ENCODE peak calls at places on chromosomes 11 and 22, in five cellular contexts. One of them, this sample, is unnamed.

GRCh38 chr11:15276616-15277015 is 161.9 kb downstream of the INSC start:
- DNase-seq in stimulated activated CD8-positive, alpha-beta memory T cell treated with anti-CD3 and anti-CD28 coated beads, Interleukin-15, amount 100 ng/mL, for 4 hours: no peak
- DNase-seq in stimulated activated naive CD4-positive, alpha-beta T cell: no peak
- DNase-seq in amniotic stem cell: no peak
- DNase-seq in upper lobe of right lung: no peak
- DNase-seq in this sample: no peak

GRCh38 chr11:111334495-111335123 is 36.3 kb downstream of the POU2AF3 start:
- DNase-seq in stimulated activated CD8-positive, alpha-beta memory T cell treated with anti-CD3 and anti-CD28 coated beads, Interleukin-15, amount 100 ng/mL, for 4 hours: no peak
- DNase-seq in stimulated activated naive CD4-positive, alpha-beta T cell: no peak
- DNase-seq in amniotic stem cell: no peak
- DNase-seq in upper lobe of right lung: no peak
- DNase-seq in this sample: no peak

GRCh38 chr22:44383652-44384562 is 71.2 kb upstream of the SHISAL1 start:
- DNase-seq in stimulated activated CD8-positive, alpha-beta memory T cell treated with anti-CD3 and anti-CD28 coated beads, Interleukin-15, amount 100 ng/mL, for 4 hours: no peak
- DNase-seq in stimulated activated naive CD4-positive, alpha-beta T cell: no peak
- DNase-seq in amniotic stem cell: no peak
- DNase-seq in upper lobe of right lung: peak
- DNase-seq in this sample: no peak

GRCh38 chr22:28893810-28894209 is 10.4 kb downstream of the ZNRF3 start:
- DNase-seq in stimulated activated CD8-positive, alpha-beta memory T cell treated with anti-CD3 and anti-CD28 coated beads, Interleukin-15, amount 100 ng/mL, for 4 hours: no peak
- DNase-seq in stimulated activated naive CD4-positive, alpha-beta T cell: no peak
- DNase-seq in amniotic stem cell: no peak
- DNase-seq in upper lobe of right lung: no peak
- DNase-seq in this sample: no peak

GRCh38 chr11:9231848-9232177 is 33.3 kb downstream of the DENND5A start:
- DNase-seq in stimulated activated CD8-positive, alpha-beta memory T cell treated with anti-CD3 and anti-CD28 coated beads, Interleukin-15, amount 100 ng/mL, for 4 hours: no peak
- DNase-seq in stimulated activated naive CD4-positive, alpha-beta T cell: no peak
- DNase-seq in amniotic stem cell: no peak
- DNase-seq in upper lobe of right lung: no peak
- DNase-seq in this sample: peak

GRCh38 chr22:40507491-40507890 is 129.0 kb downstream of the MRTFA start:
- DNase-seq in stimulated activated CD8-positive, alpha-beta memory T cell treated with anti-CD3 and anti-CD28 coated beads, Interleukin-15, amount 100 ng/mL, for 4 hours: no peak
- DNase-seq in stimulated activated naive CD4-positive, alpha-beta T cell: no peak
- DNase-seq in amniotic stem cell: no peak
- DNase-seq in upper lobe of right lung: no peak
- DNase-seq in this sample: no peak

GRCh38 chr11:71171024-71171423 is 81.4 kb downstream of the SHANK2 start:
- DNase-seq in stimulated activated CD8-positive, alpha-beta memory T cell treated with anti-CD3 and anti-CD28 coated beads, Interleukin-15, amount 100 ng/mL, for 4 hours: no peak
- DNase-seq in stimulated activated naive CD4-positive, alpha-beta T cell: no peak
- DNase-seq in amniotic stem cell: no peak
- DNase-seq in upper lobe of right lung: no peak
- DNase-seq in this sample: no peak

GRCh38 chr11:106668147-106668546 is 350.1 kb downstream of the GUCY1A2 start:
- DNase-seq in stimulated activated CD8-positive, alpha-beta memory T cell treated with anti-CD3 and anti-CD28 coated beads, Interleukin-15, amount 100 ng/mL, for 4 hours: no peak
- DNase-seq in stimulated activated naive CD4-positive, alpha-beta T cell: no peak
- DNase-seq in amniotic stem cell: peak
- DNase-seq in upper lobe of right lung: no peak
- DNase-seq in this sample: no peak

GRCh38 chr22:43884600-43885318 is 7.1 kb downstream of the PNPLA5 start:
- DNase-seq in stimulated activated CD8-positive, alpha-beta memory T cell treated with anti-CD3 and anti-CD28 coated beads, Interleukin-15, amount 100 ng/mL, for 4 hours: no peak
- DNase-seq in stimulated activated naive CD4-positive, alpha-beta T cell: no peak
- DNase-seq in amniotic stem cell: peak
- DNase-seq in upper lobe of right lung: peak
- DNase-seq in this sample: no peak

GRCh38 chr22:30513462-30513861 is 8.0 kb upstream of the SEC14L4 start:
- DNase-seq in stimulated activated CD8-positive, alpha-beta memory T cell treated with anti-CD3 and anti-CD28 coated beads, Interleukin-15, amount 100 ng/mL, for 4 hours: no peak
- DNase-seq in stimulated activated naive CD4-positive, alpha-beta T cell: no peak
- DNase-seq in amniotic stem cell: no peak
- DNase-seq in upper lobe of right lung: no peak
- DNase-seq in this sample: no peak

GRCh38 chr22:32632650-32633049 is 158.0 kb downstream of the FBXO7 start:
- DNase-seq in stimulated activated CD8-positive, alpha-beta memory T cell treated with anti-CD3 and anti-CD28 coated beads, Interleukin-15, amount 100 ng/mL, for 4 hours: no peak
- DNase-seq in stimulated activated naive CD4-positive, alpha-beta T cell: no peak
- DNase-seq in amniotic stem cell: no peak
- DNase-seq in upper lobe of right lung: no peak
- DNase-seq in this sample: no peak

GRCh38 chr11:78647266-78647915 is 72.7 kb upstream of the NARS2 start:
- DNase-seq in stimulated activated CD8-positive, alpha-beta memory T cell treated with anti-CD3 and anti-CD28 coated beads, Interleukin-15, amount 100 ng/mL, for 4 hours: no peak
- DNase-seq in stimulated activated naive CD4-positive, alpha-beta T cell: no peak
- DNase-seq in amniotic stem cell: no peak
- DNase-seq in upper lobe of right lung: no peak
- DNase-seq in this sample: no peak

GRCh38 chr11:98365185-98365584 is 655.6 kb upstream of the CNTN5 start:
- DNase-seq in stimulated activated CD8-positive, alpha-beta memory T cell treated with anti-CD3 and anti-CD28 coated beads, Interleukin-15, amount 100 ng/mL, for 4 hours: no peak
- DNase-seq in stimulated activated naive CD4-positive, alpha-beta T cell: no peak
- DNase-seq in amniotic stem cell: no peak
- DNase-seq in upper lobe of right lung: no peak
- DNase-seq in this sample: no peak

GRCh38 chr22:20011123-20011992 is 5.3 kb downstream of the ARVCF start:
- DNase-seq in stimulated activated CD8-positive, alpha-beta memory T cell treated with anti-CD3 and anti-CD28 coated beads, Interleukin-15, amount 100 ng/mL, for 4 hours: no peak
- DNase-seq in stimulated activated naive CD4-positive, alpha-beta T cell: no peak
- DNase-seq in amniotic stem cell: no peak
- DNase-seq in upper lobe of right lung: no peak
- DNase-seq in this sample: no peak

GRCh38 chr22:38638734-38639133 is 17.5 kb downstream of the FAM227A start:
- DNase-seq in stimulated activated CD8-positive, alpha-beta memory T cell treated with anti-CD3 and anti-CD28 coated beads, Interleukin-15, amount 100 ng/mL, for 4 hours: no peak
- DNase-seq in stimulated activated naive CD4-positive, alpha-beta T cell: no peak
- DNase-seq in amniotic stem cell: no peak
- DNase-seq in upper lobe of right lung: no peak
- DNase-seq in this sample: no peak

GRCh38 chr11:72958790-72959189 is 144.6 kb downstream of the ATG16L2 start:
- DNase-seq in stimulated activated CD8-positive, alpha-beta memory T cell treated with anti-CD3 and anti-CD28 coated beads, Interleukin-15, amount 100 ng/mL, for 4 hours: no peak
- DNase-seq in stimulated activated naive CD4-positive, alpha-beta T cell: no peak
- DNase-seq in amniotic stem cell: no peak
- DNase-seq in upper lobe of right lung: no peak
- DNase-seq in this sample: no peak

GRCh38 chr11:17598700-17599459 is 51.8 kb downstream of the OTOG start:
- DNase-seq in stimulated activated CD8-positive, alpha-beta memory T cell treated with anti-CD3 and anti-CD28 coated beads, Interleukin-15, amount 100 ng/mL, for 4 hours: peak
- DNase-seq in stimulated activated naive CD4-positive, alpha-beta T cell: peak
- DNase-seq in amniotic stem cell: peak
- DNase-seq in upper lobe of right lung: peak
- DNase-seq in this sample: peak

GRCh38 chr11:69644071-69644961 is 3.4 kb downstream of the CCND1 start:
- DNase-seq in stimulated activated CD8-positive, alpha-beta memory T cell treated with anti-CD3 and anti-CD28 coated beads, Interleukin-15, amount 100 ng/mL, for 4 hours: no peak
- DNase-seq in stimulated activated naive CD4-positive, alpha-beta T cell: no peak
- DNase-seq in amniotic stem cell: peak
- DNase-seq in upper lobe of right lung: peak
- DNase-seq in this sample: no peak

GRCh38 chr11:58898106-58898505 is 41.2 kb upstream of the GLYATL1 start:
- DNase-seq in stimulated activated CD8-positive, alpha-beta memory T cell treated with anti-CD3 and anti-CD28 coated beads, Interleukin-15, amount 100 ng/mL, for 4 hours: no peak
- DNase-seq in stimulated activated naive CD4-positive, alpha-beta T cell: no peak
- DNase-seq in amniotic stem cell: no peak
- DNase-seq in upper lobe of right lung: no peak
- DNase-seq in this sample: no peak

GRCh38 chr22:48782326-48782725 is 1045.3 kb downstream of the BRD1 start:
- DNase-seq in stimulated activated CD8-positive, alpha-beta memory T cell treated with anti-CD3 and anti-CD28 coated beads, Interleukin-15, amount 100 ng/mL, for 4 hours: no peak
- DNase-seq in stimulated activated naive CD4-positive, alpha-beta T cell: no peak
- DNase-seq in amniotic stem cell: no peak
- DNase-seq in upper lobe of right lung: no peak
- DNase-seq in this sample: no peak

GRCh38 chr11:67032830-67033555 is 10.1 kb downstream of the SYT12 start:
- DNase-seq in stimulated activated CD8-positive, alpha-beta memory T cell treated with anti-CD3 and anti-CD28 coated beads, Interleukin-15, amount 100 ng/mL, for 4 hours: no peak
- DNase-seq in stimulated activated naive CD4-positive, alpha-beta T cell: no peak
- DNase-seq in amniotic stem cell: peak
- DNase-seq in upper lobe of right lung: no peak
- DNase-seq in this sample: no peak

GRCh38 chr11:112366777-112367176 is 106.1 kb upstream of the PLET1 start:
- DNase-seq in stimulated activated CD8-positive, alpha-beta memory T cell treated with anti-CD3 and anti-CD28 coated beads, Interleukin-15, amount 100 ng/mL, for 4 hours: no peak
- DNase-seq in stimulated activated naive CD4-positive, alpha-beta T cell: no peak
- DNase-seq in amniotic stem cell: no peak
- DNase-seq in upper lobe of right lung: no peak
- DNase-seq in this sample: no peak

GRCh38 chr11:75219869-75220268 is 20.7 kb upstream of the TPBGL start:
- DNase-seq in stimulated activated CD8-positive, alpha-beta memory T cell treated with anti-CD3 and anti-CD28 coated beads, Interleukin-15, amount 100 ng/mL, for 4 hours: no peak
- DNase-seq in stimulated activated naive CD4-positive, alpha-beta T cell: no peak
- DNase-seq in amniotic stem cell: no peak
- DNase-seq in upper lobe of right lung: no peak
- DNase-seq in this sample: no peak

GRCh38 chr22:39727541-39727940 is 157.0 kb downstream of the CACNA1I start:
- DNase-seq in stimulated activated CD8-positive, alpha-beta memory T cell treated with anti-CD3 and anti-CD28 coated beads, Interleukin-15, amount 100 ng/mL, for 4 hours: no peak
- DNase-seq in stimulated activated naive CD4-positive, alpha-beta T cell: no peak
- DNase-seq in amniotic stem cell: no peak
- DNase-seq in upper lobe of right lung: peak
- DNase-seq in this sample: no peak

GRCh38 chr22:19461506-19461905 is 14.0 kb upstream of the C22orf39 start:
- DNase-seq in stimulated activated CD8-positive, alpha-beta memory T cell treated with anti-CD3 and anti-CD28 coated beads, Interleukin-15, amount 100 ng/mL, for 4 hours: no peak
- DNase-seq in stimulated activated naive CD4-positive, alpha-beta T cell: no peak
- DNase-seq in amniotic stem cell: no peak
- DNase-seq in upper lobe of right lung: no peak
- DNase-seq in this sample: no peak

GRCh38 chr11:61529537-61530225 is 21.1 kb downstream of the LRRC10B start:
- DNase-seq in stimulated activated CD8-positive, alpha-beta memory T cell treated with anti-CD3 and anti-CD28 coated beads, Interleukin-15, amount 100 ng/mL, for 4 hours: no peak
- DNase-seq in stimulated activated naive CD4-positive, alpha-beta T cell: no peak
- DNase-seq in amniotic stem cell: no peak
- DNase-seq in upper lobe of right lung: peak
- DNase-seq in this sample: no peak

This sample was measured in B cell.